ENCODE peak calls at places on chromosome 22, in five cellular contexts. One of them, this sample, is unnamed.
A peak's percentile ranks its signal among the peaks of the same experiment; 100 is the strongest.

GRCh38 chr22:34096770-34097169 is 176.5 kb upstream of the LARGE1 start:
- DNase-seq in SK-N-SH: no peak
- DNase-seq in K562: no peak
- DNase-seq in GM12878: no peak
- DNase-seq in HepG2: no peak
- DNase-seq in this sample: no peak

GRCh38 chr22:27761652-27762051 is 39.9 kb downstream of the MN1 start:
- DNase-seq in HepG2: no peak
- DNase-seq in GM12878: no peak
- DNase-seq in SK-N-SH: peak; percentile 76
- DNase-seq in K562: no peak
- DNase-seq in this sample: no peak

GRCh38 chr22:49268924-49269323 is 558.7 kb downstream of the BRD1 start:
- DNase-seq in SK-N-SH: no peak
- DNase-seq in K562: no peak
- DNase-seq in GM12878: no peak
- DNase-seq in HepG2: no peak
- DNase-seq in this sample: no peak

GRCh38 chr22:41285441-41285819 is 557 bp downstream of the RANGAP1 start:
- DNase-seq in HepG2: peak; percentile 56
- DNase-seq in K562: peak; percentile 69
- DNase-seq in GM12878: no peak
- DNase-seq in SK-N-SH: peak; percentile 64
- DNase-seq in this sample: peak; percentile 96

GRCh38 chr22:50271519-50271970 is 1.4 kb upstream of the MAPK11 start:
- DNase-seq in K562: peak; percentile 82
- DNase-seq in SK-N-SH: peak; percentile 93
- DNase-seq in HepG2: peak; percentile 34
- DNase-seq in GM12878: no peak
- DNase-seq in this sample: peak; percentile 38

GRCh38 chr22:35301370-35301874 is 1.7 kb downstream of the TOM1 start:
- DNase-seq in GM12878: no peak
- DNase-seq in K562: peak; percentile 20
- DNase-seq in SK-N-SH: no peak
- DNase-seq in HepG2: peak; percentile 93
- DNase-seq in this sample: peak; percentile 96

GRCh38 chr22:24807284-24807950 is 1.4 kb downstream of the SGSM1 start:
- DNase-seq in HepG2: no peak
- DNase-seq in K562: no peak
- DNase-seq in SK-N-SH: peak; percentile 63
- DNase-seq in GM12878: no peak
- DNase-seq in this sample: no peak

GRCh38 chr22:47705350-47705749 is 942.9 kb downstream of the TBC1D22A start:
- DNase-seq in HepG2: no peak
- DNase-seq in GM12878: no peak
- DNase-seq in SK-N-SH: no peak
- DNase-seq in K562: no peak
- DNase-seq in this sample: no peak

GRCh38 chr22:26143801-26144325 is 25.4 kb upstream of the SEZ6L start:
- DNase-seq in SK-N-SH: no peak
- DNase-seq in GM12878: no peak
- DNase-seq in K562: no peak
- DNase-seq in HepG2: no peak
- DNase-seq in this sample: no peak

GRCh38 chr22:47748887-47749286 is 986.4 kb downstream of the TBC1D22A start:
- DNase-seq in HepG2: no peak
- DNase-seq in GM12878: no peak
- DNase-seq in SK-N-SH: no peak
- DNase-seq in K562: no peak
- DNase-seq in this sample: no peak

GRCh38 chr22:17121235-17122195 is at the start of gene TMEM121B:
- DNase-seq in SK-N-SH: peak; percentile 95
- DNase-seq in HepG2: no peak
- DNase-seq in K562: peak; percentile 81
- DNase-seq in GM12878: no peak
- DNase-seq in this sample: peak; percentile 59

GRCh38 chr22:40414306-40414705 is 43.9 kb downstream of the SGSM3 start:
- DNase-seq in SK-N-SH: no peak
- DNase-seq in GM12878: no peak
- DNase-seq in HepG2: no peak
- DNase-seq in K562: no peak
- DNase-seq in this sample: peak; percentile 29

GRCh38 chr22:32587449-32587848 is 112.8 kb downstream of the FBXO7 start:
- DNase-seq in GM12878: no peak
- DNase-seq in HepG2: no peak
- DNase-seq in K562: no peak
- DNase-seq in SK-N-SH: no peak
- DNase-seq in this sample: no peak

GRCh38 chr22:24681236-24681635 is 78.2 kb downstream of the GGT1 start:
- DNase-seq in SK-N-SH: no peak
- DNase-seq in HepG2: no peak
- DNase-seq in K562: no peak
- DNase-seq in GM12878: no peak
- DNase-seq in this sample: peak; percentile 93

GRCh38 chr22:40054486-40054885 is 59.7 kb downstream of the FAM83F start:
- DNase-seq in K562: no peak
- DNase-seq in GM12878: no peak
- DNase-seq in SK-N-SH: no peak
- DNase-seq in HepG2: no peak
- DNase-seq in this sample: no peak

GRCh38 chr22:26273011-26273675 is 103.9 kb downstream of the SEZ6L start:
- DNase-seq in GM12878: no peak
- DNase-seq in SK-N-SH: no peak
- DNase-seq in HepG2: no peak
- DNase-seq in K562: no peak
- DNase-seq in this sample: no peak

GRCh38 chr22:38706101-38706884 is 549 bp downstream of the GTPBP1 start:
- DNase-seq in SK-N-SH: peak; percentile 64
- DNase-seq in K562: peak; percentile 71
- DNase-seq in HepG2: no peak
- DNase-seq in GM12878: no peak
- DNase-seq in this sample: peak; percentile 27
- TF ChIP-seq MXI1 in SK-N-SH: peak; percentile 45
- TF ChIP-seq MXI1 in K562: no peak
- TF ChIP-seq MXI1 in HepG2: peak; percentile 60
- TF ChIP-seq MXI1 in GM12878: peak; percentile 64
- TF ChIP-seq MXI1 in this sample: peak; percentile 83

DNA sequence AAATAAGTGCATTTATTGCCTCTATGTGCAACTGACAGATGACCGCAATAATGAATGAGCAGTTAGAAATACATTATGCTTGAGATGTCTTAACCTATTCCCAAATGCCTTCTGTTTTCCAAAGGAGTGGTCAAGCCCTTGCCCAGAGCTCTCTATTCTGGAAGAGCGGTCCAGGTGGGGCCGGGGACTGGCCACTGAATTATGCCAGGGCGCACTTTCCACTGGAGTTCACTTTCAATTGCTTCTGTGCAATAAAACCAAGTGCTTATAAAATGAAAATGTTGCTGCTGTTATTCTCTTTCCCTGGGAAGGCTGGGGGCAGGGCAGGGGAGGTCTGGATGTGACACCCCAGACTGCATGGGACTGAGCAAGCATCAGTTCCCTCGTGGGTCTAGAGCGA is 11.0 kb downstream of the NEFH start:
- DNase-seq in HepG2: no peak
- DNase-seq in GM12878: no peak
- DNase-seq in SK-N-SH: no peak
- DNase-seq in K562: no peak
- DNase-seq in this sample: no peak
- TF ChIP-seq MXI1 in HepG2: no peak
- TF ChIP-seq MXI1 in GM12878: no peak
- TF ChIP-seq MXI1 in SK-N-SH: no peak
- TF ChIP-seq MXI1 in K562: no peak
- TF ChIP-seq MXI1 in this sample: no peak

DNA sequence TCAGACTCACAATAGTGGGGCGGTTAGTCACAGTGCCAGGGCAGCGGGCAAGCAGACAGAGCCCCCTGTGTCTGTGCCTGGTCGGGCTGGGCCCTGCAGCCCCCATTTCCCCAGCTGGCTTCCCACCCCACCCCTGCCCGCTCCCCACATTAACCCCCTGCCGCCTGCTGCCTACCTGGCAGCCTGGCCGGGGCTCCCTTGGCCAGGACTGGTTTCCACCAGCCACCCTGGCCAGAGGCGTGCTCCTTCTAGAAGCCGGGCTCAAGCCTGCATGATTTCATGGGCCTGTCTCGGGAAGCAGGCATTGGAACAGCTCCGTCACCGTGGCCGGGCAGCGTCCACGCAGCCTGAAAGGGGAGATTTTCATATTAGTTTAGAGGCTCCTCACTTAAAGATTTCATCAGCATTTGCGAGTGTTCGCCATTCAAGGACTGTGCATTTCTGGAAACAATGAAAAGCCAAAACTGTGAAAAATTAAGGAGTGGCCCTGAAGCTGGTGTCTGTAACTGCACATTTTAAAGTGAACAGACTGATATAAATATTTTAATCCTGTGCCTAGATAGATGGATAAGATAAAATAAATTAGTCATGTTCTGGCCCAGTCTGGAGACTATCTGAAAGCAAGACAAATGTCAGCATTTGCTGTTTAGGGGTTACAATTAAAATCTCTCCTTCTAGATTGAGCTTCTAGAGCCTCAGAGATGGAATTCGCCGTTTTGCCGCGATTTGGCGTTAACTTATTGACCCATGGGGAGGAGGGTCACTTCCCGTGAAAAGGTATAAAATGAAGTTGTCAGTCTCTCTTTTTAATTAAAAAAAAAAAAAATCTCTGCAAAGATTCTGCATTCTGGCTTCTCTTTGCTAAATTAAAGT is 79.4 kb upstream of the WNT7B start:
- DNase-seq in GM12878: no peak
- DNase-seq in HepG2: no peak
- DNase-seq in K562: no peak
- DNase-seq in SK-N-SH: peak; percentile 68
- DNase-seq in this sample: no peak
- TF ChIP-seq MXI1 in GM12878: no peak
- TF ChIP-seq MXI1 in HepG2: no peak
- TF ChIP-seq MXI1 in K562: no peak
- TF ChIP-seq MXI1 in SK-N-SH: no peak
- TF ChIP-seq MXI1 in this sample: no peak

DNA sequence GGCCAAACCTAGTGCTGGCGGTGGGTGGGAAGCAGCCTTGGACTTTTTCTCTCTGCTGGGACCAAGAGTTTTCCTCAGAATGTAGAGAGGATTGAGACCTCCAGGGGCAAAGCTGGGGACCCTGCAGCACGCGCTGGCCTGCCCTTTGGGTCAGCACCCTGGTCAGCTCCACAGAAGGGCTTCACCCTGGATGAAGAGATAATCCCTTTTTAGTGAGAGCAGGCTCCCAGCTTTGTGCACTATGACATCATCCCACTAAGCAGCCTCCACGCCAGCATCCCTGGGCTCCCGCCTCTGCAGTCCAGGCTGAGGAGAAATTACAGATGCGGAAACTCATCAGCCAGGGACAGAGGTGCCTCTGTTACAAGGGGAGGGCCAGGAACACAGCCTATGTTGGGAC is 23.5 kb downstream of the DRICH1 start:
- DNase-seq in SK-N-SH: no peak
- DNase-seq in GM12878: no peak
- DNase-seq in HepG2: no peak
- DNase-seq in K562: peak; percentile 30
- DNase-seq in this sample: peak; percentile 39
- TF ChIP-seq MXI1 in SK-N-SH: no peak
- TF ChIP-seq MXI1 in GM12878: no peak
- TF ChIP-seq MXI1 in HepG2: no peak
- TF ChIP-seq MXI1 in K562: no peak
- TF ChIP-seq MXI1 in this sample: no peak

GRCh38 chr22:36731916-36732315 is 28.4 kb upstream of the CACNG2 start:
- DNase-seq in GM12878: no peak
- DNase-seq in SK-N-SH: no peak
- DNase-seq in HepG2: no peak
- DNase-seq in K562: no peak
- DNase-seq in this sample: no peak
- TF ChIP-seq MXI1 in GM12878: no peak
- TF ChIP-seq MXI1 in SK-N-SH: no peak
- TF ChIP-seq MXI1 in HepG2: no peak
- TF ChIP-seq MXI1 in K562: no peak
- TF ChIP-seq MXI1 in this sample: no peak

GRCh38 chr22:42617155-42617983 is 2.7 kb upstream of the POLDIP3 start:
- DNase-seq in HepG2: no peak
- DNase-seq in K562: no peak
- DNase-seq in GM12878: no peak
- DNase-seq in SK-N-SH: no peak
- DNase-seq in this sample: no peak
- TF ChIP-seq MXI1 in HepG2: no peak
- TF ChIP-seq MXI1 in K562: no peak
- TF ChIP-seq MXI1 in GM12878: no peak
- TF ChIP-seq MXI1 in SK-N-SH: no peak
- TF ChIP-seq MXI1 in this sample: no peak

GRCh38 chr22:19937616-19938473 is 3.7 kb upstream of the COMT start:
- DNase-seq in HepG2: peak; percentile 90
- DNase-seq in SK-N-SH: no peak
- DNase-seq in K562: no peak
- DNase-seq in GM12878: no peak
- DNase-seq in this sample: peak; percentile 35
- TF ChIP-seq MXI1 in HepG2: no peak
- TF ChIP-seq MXI1 in SK-N-SH: no peak
- TF ChIP-seq MXI1 in K562: no peak
- TF ChIP-seq MXI1 in GM12878: no peak
- TF ChIP-seq MXI1 in this sample: no peak

GRCh38 chr22:31583861-31584485 is 78.0 kb downstream of the PISD start:
- DNase-seq in SK-N-SH: no peak
- DNase-seq in GM12878: no peak
- DNase-seq in K562: no peak
- DNase-seq in HepG2: no peak
- DNase-seq in this sample: peak; percentile 62
- TF ChIP-seq MXI1 in SK-N-SH: no peak
- TF ChIP-seq MXI1 in GM12878: no peak
- TF ChIP-seq MXI1 in K562: no peak
- TF ChIP-seq MXI1 in HepG2: no peak
- TF ChIP-seq MXI1 in this sample: no peak